ENCODE peak calls at places on chromosomes 7 and 10, in seven cellular contexts. Z is thyroid gland; E is GM23248; V is CD8-positive, alpha-beta memory T cell; D is OCI-LY7; K is epithelial cell of esophagus; S is neural progenitor cell. Q is an unnamed sample.

GRCh38 chr7:1882451-1882850 is 212.4 kb downstream of the ELFN1 start:
- DNase-seq in Z (no peak), E (no peak), V (no peak), D (no peak), K (no peak), S (no peak), Q (no peak)

GRCh38 chr7:157291404-157292080 is 45.3 kb upstream of the DNAJB6 start:
- DNase-seq in Z (no peak), E (no peak), V (no peak), D (no peak), K (no peak), S (no peak), Q (no peak)

GRCh38 chr7:19284136-19284535 is 138.9 kb upstream of the FERD3L start:
- DNase-seq in Z (no peak), E (peak), V (no peak), D (no peak), K (no peak), S (no peak), Q (no peak)

GRCh38 chr10:102476466-102477141 is 25.3 kb upstream of the C10orf95 start:
- DNase-seq in Z (peak), E (no peak), V (no peak), D (no peak), K (no peak), S (no peak), Q (no peak)

GRCh38 chr10:117532003-117532385 is 10.6 kb upstream of the EMX2 start:
- DNase-seq in Z (no peak), E (no peak), V (no peak), D (no peak), K (no peak), S (no peak), Q (no peak)

GRCh38 chr7:67890316-67890715 is 893.7 kb downstream of the TYW1 start:
- DNase-seq in Z (no peak), E (no peak), V (no peak), D (no peak), K (no peak), S (no peak), Q (no peak)

GRCh38 chr10:128306966-128307365 is 180.7 kb upstream of the MKI67 start:
- DNase-seq in Z (no peak), E (no peak), V (no peak), D (no peak), K (no peak), S (no peak), Q (no peak)

GRCh38 chr10:43188702-43189101 is 50.5 kb downstream of the CSGALNACT2 start:
- DNase-seq in Z (no peak), E (peak), V (no peak), D (no peak), K (no peak), S (no peak), Q (no peak)

GRCh38 chr10:24790073-24790472 is 66.4 kb upstream of the ARHGAP21 start:
- DNase-seq in Z (no peak), E (no peak), V (no peak), D (no peak), K (no peak), S (no peak), Q (no peak)

GRCh38 chr10:5482016-5482415 is 17.4 kb downstream of the CALML5 start:
- DNase-seq in Z (no peak), E (no peak), V (no peak), D (no peak), K (no peak), S (no peak), Q (no peak)

GRCh38 chr10:131453772-131454634 is 142.5 kb upstream of the TCERG1L start:
- DNase-seq in Z (peak), E (peak), V (peak), D (peak), K (peak), S (peak), Q (peak)

GRCh38 chr7:3955751-3956696 is 655.0 kb downstream of the SDK1 start:
- DNase-seq in Z (peak), E (no peak), V (no peak), D (no peak), K (peak), S (no peak), Q (no peak)

GRCh38 chr7:73828972-73829371 is 1.8 kb upstream of the CLDN4 start:
- DNase-seq in Z (no peak), E (no peak), V (no peak), D (no peak), K (no peak), S (no peak), Q (no peak)

GRCh38 chr7:91286432-91286831 is 22.2 kb downstream of the FZD1 start:
- DNase-seq in Z (peak), E (no peak), V (no peak), D (no peak), K (no peak), S (peak), Q (no peak)

GRCh38 chr10:122500194-122500593 is 38.8 kb downstream of the HTRA1 start:
- DNase-seq in Z (no peak), E (no peak), V (no peak), D (no peak), K (no peak), S (no peak), Q (no peak)

GRCh38 chr10:75408911-75409885 is 7.6 kb upstream of the ZNF503 start:
- DNase-seq in Z (peak), E (peak), V (no peak), D (peak), K (peak), S (peak), Q (peak)

GRCh38 chr7:21616796-21617436 is 74.1 kb downstream of the DNAH11 start:
- DNase-seq in Z (no peak), E (peak), V (no peak), D (no peak), K (peak), S (no peak), Q (no peak)

GRCh38 chr10:27258492-27258837 is 17.9 kb upstream of the ACBD5 start:
- DNase-seq in Z (no peak), E (no peak), V (no peak), D (no peak), K (no peak), S (no peak), Q (no peak)

GRCh38 chr7:10121641-10122040 is 852.0 kb upstream of the PHF14 start:
- DNase-seq in Z (no peak), E (no peak), V (no peak), D (no peak), K (no peak), S (peak), Q (no peak)

GRCh38 chr10:18737841-18738240 is 78.6 kb downstream of the ARL5B start:
- DNase-seq in Z (no peak), E (peak), V (no peak), D (no peak), K (no peak), S (no peak), Q (no peak)

GRCh38 chr7:19210883-19211282 is 65.7 kb upstream of the FERD3L start:
- DNase-seq in Z (no peak), E (no peak), V (no peak), D (no peak), K (no peak), S (no peak), Q (no peak)

GRCh38 chr10:117541909-117542705 is 439 bp upstream of the EMX2 start:
- DNase-seq in Z (no peak), E (peak), V (no peak), D (no peak), K (peak), S (peak), Q (no peak)

GRCh38 chr7:123070702-123071286 is 75.3 kb upstream of the TAS2R16 start:
- DNase-seq in Z (no peak), E (peak), V (no peak), D (peak), K (peak), S (peak), Q (peak)

GRCh38 chr7:106792233-106792926 is 72.7 kb upstream of the PIK3CG start:
- DNase-seq in Z (no peak), E (no peak), V (no peak), D (no peak), K (no peak), S (no peak), Q (no peak)

GRCh38 chr7:66452165-66452564 is 176.5 kb upstream of the KCTD7 start:
- DNase-seq in Z (no peak), E (peak), V (no peak), D (no peak), K (no peak), S (no peak), Q (no peak)

GRCh38 chr7:3188946-3189345 is 112.1 kb upstream of the SDK1 start:
- DNase-seq in Z (no peak), E (no peak), V (no peak), D (no peak), K (no peak), S (no peak), Q (no peak)

GRCh38 chr7:4751398-4751947 is 23.9 kb upstream of the AP5Z1 start:
- DNase-seq in Z (no peak), E (no peak), V (no peak), D (no peak), K (no peak), S (no peak), Q (no peak)

GRCh38 chr7:134902058-134902457 is 84.2 kb upstream of the AGBL3 start:
- DNase-seq in Z (no peak), E (peak), V (no peak), D (no peak), K (no peak), S (no peak), Q (no peak)

DNA sequence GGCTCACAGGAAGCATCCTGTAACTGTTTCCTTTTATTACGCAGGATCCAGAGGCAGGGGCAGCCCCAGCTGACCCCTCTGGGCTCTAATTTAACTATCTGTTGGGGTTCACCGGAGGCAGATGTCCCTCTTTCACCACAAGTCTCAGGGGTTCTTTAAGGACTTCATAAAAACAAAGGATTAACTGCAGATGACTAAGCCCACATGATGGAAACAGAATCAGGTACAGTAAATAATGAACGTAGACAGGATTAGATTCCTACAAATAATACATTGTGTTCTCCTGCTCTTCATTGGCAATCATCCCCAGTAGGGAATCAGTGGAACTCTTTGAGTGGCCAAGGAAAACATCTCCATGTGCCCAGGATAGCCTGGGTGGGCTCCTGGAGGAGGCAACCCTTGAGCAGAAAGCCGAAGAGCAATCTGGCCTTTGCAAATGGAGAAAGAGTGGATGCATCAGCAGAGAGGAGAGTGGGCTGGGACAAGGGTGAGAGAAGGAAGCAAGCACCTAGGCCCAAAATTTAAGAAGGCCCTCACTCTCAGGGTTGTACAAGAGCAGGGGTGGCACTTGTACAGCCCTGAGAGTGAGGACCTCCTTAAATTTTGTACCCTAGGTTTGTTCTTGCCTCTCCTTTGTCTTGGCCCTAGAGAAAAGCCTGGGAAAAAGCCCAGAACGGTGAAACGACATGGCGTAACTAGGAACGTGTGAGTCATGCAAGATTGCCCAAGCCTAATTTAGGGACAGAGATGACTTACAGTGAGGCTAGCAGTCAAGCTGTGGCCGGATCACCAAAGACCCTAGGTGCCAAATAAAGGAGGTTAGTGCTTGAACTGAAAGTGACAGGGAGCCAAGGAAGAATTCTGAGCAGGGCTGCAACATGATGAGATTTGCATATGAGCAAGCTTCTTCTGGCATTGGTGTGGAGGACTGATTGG is 24.8 kb downstream of the TBXAS1 start:
- DNase-seq in Z (no peak), E (peak), V (no peak), D (no peak), K (peak), S (no peak), Q (no peak)
- H3K4me3 ChIP-seq in Z (no peak), E (no peak), V (no peak), D (no peak), K (no peak), S (no peak), Q (no peak)

GRCh38 chr7:46259947-46260346 is 338.9 kb upstream of the IGFBP3 start:
- DNase-seq in Z (no peak), E (no peak), V (no peak), D (no peak), K (no peak), S (no peak), Q (no peak)

GRCh38 chr7:46264646-46265045 is 343.6 kb upstream of the IGFBP3 start:
- DNase-seq in Z (no peak), E (no peak), V (no peak), D (no peak), K (no peak), S (no peak), Q (no peak)
- H3K4me3 ChIP-seq in Z (no peak), E (no peak), V (no peak), D (no peak), K (no peak), S (no peak), Q (no peak)

GRCh38 chr7:132436121-132436520 is 140.1 kb downstream of the PLXNA4 start:
- DNase-seq in Z (no peak), E (no peak), V (no peak), D (no peak), K (no peak), S (no peak), Q (no peak)
- H3K4me3 ChIP-seq in Z (no peak), E (no peak), V (no peak), D (no peak), K (no peak), S (no peak), Q (no peak)

DNA sequence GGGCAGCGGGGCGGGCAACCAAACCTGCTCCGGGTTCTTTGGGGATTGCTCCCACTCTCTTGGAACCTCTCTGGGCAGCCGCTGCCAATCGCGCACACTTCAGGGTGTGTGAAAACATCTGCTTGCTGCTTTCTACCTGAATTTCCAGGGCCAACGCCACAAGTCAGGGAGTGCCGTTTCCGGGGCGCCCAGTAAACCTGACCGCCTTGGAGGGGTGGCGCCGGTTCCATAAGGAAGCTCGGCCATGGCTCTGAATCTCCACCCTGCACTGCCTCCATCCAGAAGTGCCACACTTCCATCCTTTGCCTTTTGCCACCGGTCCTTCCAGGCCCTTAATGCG is 679 bp upstream of the AFAP1L2 start:
- DNase-seq in Z (peak), E (no peak), V (no peak), D (no peak), K (peak), S (no peak), Q (no peak)
- H3K4me3 ChIP-seq in Z (peak), E (no peak), V (no peak), D (no peak), K (peak), S (peak), Q (no peak)

Q was measured in Jurkat, Clone E6-1.